ENCODE peak calls at places on chromosomes 3 and 15, in eight cellular contexts. W, Y, P, V, S, J, A and B are unnamed samples.

GRCh38 chr15:69725957-69726356 is 273.3 kb downstream of the RPLP1 start:
- DNase-seq in W (no peak), Y (no peak), P (no peak), V (no peak), S (no peak), J (no peak), A (no peak), B (no peak)

GRCh38 chr15:73957785-73958184 is 31.5 kb downstream of the LOXL1 start:
- DNase-seq in W (no peak), Y (no peak), P (no peak), V (no peak), S (no peak), J (no peak), A (no peak), B (no peak)

GRCh38 chr3:10534066-10534465 is 28.7 kb upstream of the ATP2B2 start:
- DNase-seq in W (no peak), Y (no peak), P (peak; percentile 12), V (no peak), S (no peak), J (no peak), A (no peak), B (no peak)

GRCh38 chr3:191136347-191136746 is 62.7 kb upstream of the OSTN start:
- DNase-seq in W (no peak), Y (no peak), P (no peak), V (no peak), S (no peak), J (no peak), A (peak; percentile 13), B (no peak)

GRCh38 chr15:69729167-69729748 is 276.6 kb downstream of the RPLP1 start:
- DNase-seq in W (no peak), Y (no peak), P (peak; percentile 88), V (peak; percentile 79), S (no peak), J (peak; percentile 59), A (peak; percentile 61), B (peak; percentile 53)

GRCh38 chr3:155727836-155728235 is 17.0 kb downstream of the PLCH1 start:
- DNase-seq in W (no peak), Y (no peak), P (no peak), V (no peak), S (no peak), J (no peak), A (no peak), B (no peak)

GRCh38 chr15:25180606-25181289 is 226.0 kb downstream of the SNRPN start:
- DNase-seq in W (no peak), Y (no peak), P (peak; percentile 5), V (no peak), S (no peak), J (no peak), A (no peak), B (no peak)

GRCh38 chr3:39255503-39256325 is 24.1 kb downstream of the CX3CR1 start:
- DNase-seq in W (peak; percentile 37), Y (no peak), P (no peak), V (no peak), S (no peak), J (no peak), A (no peak), B (no peak)

GRCh38 chr3:56758539-56758981 is 43.2 kb downstream of the ARHGEF3 start:
- DNase-seq in W (no peak), Y (no peak), P (peak; percentile 42), V (peak; percentile 37), S (no peak), J (no peak), A (no peak), B (no peak)

GRCh38 chr3:179166561-179167201 is 18.5 kb downstream of the PIK3CA start:
- DNase-seq in W (no peak), Y (no peak), P (no peak), V (no peak), S (no peak), J (no peak), A (no peak), B (no peak)